ENCODE peak calls at places on chromosomes 6 and 20, in four cellular contexts. X is mesendoderm, S is H1, K is trophoblast cell. Z is an unnamed sample.

GRCh38 chr20:50372770-50373088 is 137.5 kb upstream of the PTPN1 start:
- DNase-seq in S (no peak), X (peak; percentile 51), K (peak; percentile 97), Z (no peak)

GRCh38 chr6:100573169-100573568 is 108.4 kb upstream of the SIM1 start:
- DNase-seq in X (peak; percentile 26), K (no peak), S (no peak), Z (no peak)

GRCh38 chr6:21740719-21741118 is 147.2 kb downstream of the SOX4 start:
- DNase-seq in S (no peak), K (no peak), X (no peak), Z (no peak)

GRCh38 chr6:2858678-2859324 is 17.1 kb upstream of the SERPINB1 start:
- DNase-seq in S (no peak), X (no peak), K (no peak), Z (no peak)

GRCh38 chr6:83480470-83480869 is 31.9 kb upstream of the PRSS35 start:
- DNase-seq in X (no peak), S (no peak), K (no peak), Z (no peak)

GRCh38 chr6:98871057-98871456 is 36.7 kb downstream of the POU3F2 start:
- DNase-seq in K (no peak), X (no peak), S (no peak), Z (no peak)

GRCh38 chr6:4351857-4352669 is 216.7 kb upstream of the ECI2 start:
- DNase-seq in K (peak; percentile 59), X (peak; percentile 74), S (no peak), Z (no peak)

GRCh38 chr6:87653074-87653962 is 48.7 kb downstream of the AKIRIN2 start:
- DNase-seq in X (peak; percentile 14), K (no peak), S (no peak), Z (no peak)

GRCh38 chr20:2919518-2920245 is 46.4 kb downstream of the PTPRA start:
- DNase-seq in K (no peak), X (no peak), S (no peak), Z (no peak)

GRCh38 chr20:8309638-8310037 is 177.6 kb downstream of the PLCB1 start:
- DNase-seq in S (no peak), K (no peak), X (peak; percentile 89), Z (peak; percentile 32)

GRCh38 chr6:129203190-129203900 is 320.4 kb downstream of the LAMA2 start:
- DNase-seq in S (no peak), X (no peak), K (no peak), Z (no peak)

GRCh38 chr20:5065489-5066383 is 54.0 kb downstream of the PCNA start:
- DNase-seq in K (peak; percentile 99), S (no peak), X (peak; percentile 32), Z (no peak)

GRCh38 chr6:91560409-91560808 is 973.5 kb upstream of the MAP3K7 start:
- DNase-seq in X (no peak), S (no peak), K (no peak), Z (no peak)

GRCh38 chr6:32057966-32058365 is 19.8 kb downstream of the CYP21A2 start:
- DNase-seq in K (no peak), X (no peak), S (no peak), Z (no peak)

GRCh38 chr6:143007626-143008025 is 53.1 kb upstream of the AIG1 start:
- DNase-seq in K (no peak), S (no peak), X (no peak), Z (no peak)

GRCh38 chr6:130647221-130647620 is 180.0 kb upstream of the SMLR1 start:
- DNase-seq in K (no peak), X (no peak), S (no peak), Z (no peak)

GRCh38 chr6:125750692-125751333 is 1.4 kb downstream of the HEY2 start:
- DNase-seq in X (no peak), S (no peak), K (no peak), Z (no peak)

GRCh38 chr20:43699941-43700565 is 26.7 kb downstream of the GTSF1L start:
- DNase-seq in K (no peak), X (no peak), S (no peak), Z (no peak)

GRCh38 chr6:158962371-158962770 is 37.6 kb downstream of the RSPH3 start:
- DNase-seq in K (no peak), X (no peak), S (no peak), Z (no peak)

GRCh38 chr20:2890743-2891142 is 17.5 kb downstream of the PTPRA start:
- DNase-seq in K (no peak), X (no peak), S (no peak), Z (no peak)

DNA sequence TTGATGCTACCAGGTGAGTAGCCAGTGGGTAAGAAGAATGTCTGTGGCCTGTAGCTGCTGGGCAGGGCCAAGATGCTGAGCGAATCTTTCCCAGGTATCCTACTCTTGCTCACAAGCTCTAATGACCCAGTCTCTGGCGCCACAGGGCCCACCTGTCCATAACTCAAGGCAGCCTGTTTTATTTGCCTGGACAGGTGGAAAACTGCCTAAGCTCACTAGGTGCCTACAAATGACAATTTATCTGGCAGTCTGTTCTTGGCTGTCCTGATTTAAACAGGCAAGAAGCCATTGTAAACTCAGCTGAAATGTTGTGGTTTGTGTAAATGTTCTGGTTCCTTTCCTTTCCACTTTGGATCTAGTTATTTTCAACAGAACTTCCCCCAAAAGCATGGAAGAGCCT is 113.3 kb downstream of the TCP11 start:
- DNase-seq in S (no peak), X (no peak), K (no peak), Z (no peak)
- H3K4ac ChIP-seq in S (no peak overlapping the region), X (no peak overlapping the region), K (peak overlapping the region; percentile 9), Z (no peak overlapping the region)

DNA sequence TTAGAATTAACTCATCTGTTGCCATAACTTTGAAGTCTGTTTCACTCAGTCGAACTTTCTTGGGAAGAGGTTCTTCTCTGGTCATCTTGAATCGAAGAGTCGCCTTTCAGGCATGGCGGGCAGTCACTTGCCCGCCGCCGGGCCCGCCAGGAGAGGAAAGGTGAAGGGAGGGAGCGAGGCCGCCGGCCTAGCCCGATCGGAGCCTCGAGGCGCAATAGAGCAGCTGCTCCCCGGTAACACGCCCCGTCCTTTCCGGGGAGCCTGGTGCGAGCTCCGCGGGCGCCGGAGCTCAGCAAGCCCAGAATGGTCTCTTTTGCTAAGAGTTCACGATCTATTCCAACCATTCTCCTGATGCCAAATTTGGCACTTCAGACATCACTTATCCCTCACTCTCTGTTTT is 591.8 kb downstream of the TFAP2B start:
- DNase-seq in K (no peak), S (no peak), X (no peak), Z (no peak)
- H3K79me2 ChIP-seq in K (no peaks in the 10 kb centered on the region), S (no peaks in the 10 kb centered on the region), X (no peaks in the 10 kb centered on the region), Z (no peaks in the 10 kb centered on the region)

DNA sequence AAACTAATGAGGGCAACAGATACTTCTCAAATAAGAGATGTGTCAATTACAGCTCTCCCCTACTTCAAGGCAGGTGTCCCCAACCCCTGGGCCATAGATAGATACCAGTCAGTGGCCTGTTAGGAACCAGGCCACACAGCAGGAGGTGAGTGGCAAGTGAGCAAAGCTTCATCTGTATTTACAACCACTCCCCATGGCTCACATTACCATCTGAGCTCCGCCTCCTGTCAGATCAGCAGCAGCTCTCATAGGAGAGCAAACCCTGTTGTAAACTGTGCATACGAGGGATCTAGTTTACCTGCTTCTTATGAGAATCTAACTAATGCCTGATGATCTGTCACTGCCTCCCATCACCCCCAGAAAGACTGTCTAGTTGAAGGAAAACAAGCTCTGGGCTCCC is 422.1 kb downstream of the GJA1 start:
- DNase-seq in K (no peak), S (no peak), X (peak; percentile 63), Z (peak; percentile 37)
- H4K8ac ChIP-seq in K (no peak overlapping the region), S (no peak overlapping the region), X (no peak overlapping the region), Z (no peak overlapping the region)

DNA sequence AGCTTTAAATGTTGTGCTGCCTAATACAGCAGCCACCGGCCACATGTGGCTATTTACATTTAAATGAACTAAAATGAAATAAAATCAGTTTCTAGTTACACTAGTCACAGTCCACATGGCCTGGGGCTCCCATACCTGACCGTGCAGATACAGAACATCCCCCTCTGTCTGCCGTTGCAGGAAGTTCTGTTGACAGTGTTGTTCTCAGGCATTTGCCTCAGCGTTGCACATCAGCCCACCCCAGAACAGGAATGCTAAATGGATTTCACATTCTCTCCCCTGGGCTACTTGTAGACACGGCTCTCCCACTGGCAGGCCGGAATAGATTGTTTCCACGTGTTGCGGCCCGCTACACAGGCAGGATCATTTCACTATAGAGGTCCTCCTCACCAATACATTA is 26.3 kb downstream of the JAG1 start:
- DNase-seq in X (peak; percentile 89), S (no peak), K (peak; percentile 79), Z (no peak)
- H3K4ac ChIP-seq in X (no peak overlapping the region), S (no peak overlapping the region), K (peak overlapping the region; percentile 12), Z (no peak overlapping the region)